ENCODE peak calls at places on chromosomes 4 and X, in five cellular contexts. W, S, M, R and K are unnamed samples.

GRCh38 chr4:130077275-130077674 is 981.3 kb downstream of the C4orf33 start:
- DNase-seq in W (peak), S (peak), M (no peak), R (no peak), K (no peak)

GRCh38 chrX:3066555-3066954 is 25.3 kb downstream of the ARSF start:
- DNase-seq in W (peak), S (no peak), M (no peak), R (no peak), K (peak)

GRCh38 chr4:107034091-107034698 is 1.9 kb downstream of the DKK2 start:
- DNase-seq in W (peak), S (no peak), M (peak), R (peak), K (peak)

GRCh38 chr4:175253184-175253902 is 335.2 kb downstream of the ADAM29 start:
- DNase-seq in W (no peak), S (no peak), M (no peak), R (no peak), K (peak)

GRCh38 chr4:59869559-59869958 is 1330.6 kb upstream of the ADGRL3 start:
- DNase-seq in W (no peak), S (no peak), M (no peak), R (no peak), K (no peak)

GRCh38 chrX:57286507-57287251 is at the start of gene FAAH2:
- DNase-seq in W (no peak), S (peak), M (peak), R (peak), K (peak)

GRCh38 chr4:82462415-82462831 is 32.0 kb downstream of the ENOPH1 start:
- DNase-seq in W (peak), S (peak), M (peak), R (peak), K (peak)

GRCh38 chr4:112975567-112976355 is 73.7 kb upstream of the ANK2 start:
- DNase-seq in W (no peak), S (no peak), M (no peak), R (no peak), K (no peak)

GRCh38 chr4:158778712-158779111 is 9.9 kb downstream of the FNIP2 start:
- DNase-seq in W (no peak), S (no peak), M (no peak), R (no peak), K (no peak)

GRCh38 chr4:188372051-188372450 is 232.8 kb downstream of the TRIML1 start:
- DNase-seq in W (peak), S (no peak), M (no peak), R (no peak), K (no peak)

GRCh38 chr4:2075987-2076907 is 17.1 kb downstream of the NAT8L start:
- DNase-seq in W (no peak), S (no peak), M (peak), R (no peak), K (peak)

GRCh38 chrX:63979480-63979879 is 194.5 kb upstream of the ARHGEF9 start:
- DNase-seq in W (no peak), S (no peak), M (no peak), R (no peak), K (no peak)

GRCh38 chr4:187480146-187481145 is 515.1 kb upstream of the ZFP42 start:
- DNase-seq in W (peak), S (no peak), M (no peak), R (no peak), K (no peak)

GRCh38 chr4:122151982-122152698 is at the start of gene BLTP1:
- DNase-seq in W (peak), S (peak), M (peak), R (peak), K (peak)

GRCh38 chr4:76214269-76214628 is 625 bp upstream of the SCARB2 start:
- DNase-seq in W (no peak), S (no peak), M (no peak), R (no peak), K (no peak)

GRCh38 chrX:70476934-70477733 is 32.5 kb downstream of the DLG3 start:
- DNase-seq in W (peak), S (no peak), M (peak), R (peak), K (no peak)

GRCh38 chr4:45345551-45345950 is 619.2 kb upstream of the GNPDA2 start:
- DNase-seq in W (no peak), S (no peak), M (no peak), R (no peak), K (no peak)

GRCh38 chrX:131734621-131735020 is 190.7 kb downstream of the OR13H1 start:
- DNase-seq in W (peak), S (no peak), M (no peak), R (no peak), K (no peak)